ENCODE peak calls at places on chromosomes 4 and X, in nine cellular contexts. P, Y, I, V, R, U, F, A and C are unnamed samples. For H3K27me3, the result is how much of the 10 kb centered on the place peaks cover.

GRCh38 chrX:110050885-110051284 is 48.0 kb downstream of the TMEM164 start:
- DNase-seq in P (no peak), Y (no peak), I (no peak), V (no peak), R (no peak), U (no peak), F (no peak), A (no peak), C (no peak)

GRCh38 chrX:7021991-7022390 is 125.5 kb upstream of the STS start:
- DNase-seq in P (no peak), Y (no peak), I (no peak), V (no peak), R (no peak), U (no peak), F (no peak), A (no peak), C (no peak)

GRCh38 chr4:159227984-159228383 is 125.1 kb downstream of the RAPGEF2 start:
- DNase-seq in P (peak), Y (peak), I (peak), V (peak), R (peak), U (peak), F (no peak), A (peak), C (peak)

GRCh38 chrX:76248901-76249300 is 76.0 kb downstream of the PBDC1 start:
- DNase-seq in P (no peak), Y (no peak), I (no peak), V (no peak), R (no peak), U (no peak), F (no peak), A (no peak), C (no peak)

GRCh38 chr4:152943673-152944072 is 7.5 kb downstream of the FHDC1 start:
- DNase-seq in P (no peak), Y (peak), I (no peak), V (no peak), R (peak), U (no peak), F (no peak), A (no peak), C (no peak)

GRCh38 chrX:125293792-125294780 is 25.6 kb upstream of the TEX13C start:
- DNase-seq in P (no peak), Y (no peak), I (no peak), V (no peak), R (no peak), U (no peak), F (no peak), A (no peak), C (no peak)

GRCh38 chrX:51496501-51497291 is at the start of gene NUDT11:
- DNase-seq in P (peak), Y (peak), I (peak), V (peak), R (peak), U (peak), F (peak), A (peak), C (peak)

GRCh38 chrX:32530802-32531403 is 680.4 kb downstream of the DMD start:
- DNase-seq in P (peak), Y (peak), I (peak), V (no peak), R (peak), U (no peak), F (no peak), A (no peak), C (peak)

GRCh38 chrX:63506320-63506719 is 155.2 kb upstream of the SPIN4 start:
- DNase-seq in P (peak), Y (peak), I (peak), V (no peak), R (no peak), U (no peak), F (no peak), A (no peak), C (no peak)

GRCh38 chrX:45322382-45322781 is 121.7 kb upstream of the DIPK2B start:
- DNase-seq in P (peak), Y (peak), I (peak), V (no peak), R (peak), U (peak), F (no peak), A (peak), C (peak)

GRCh38 chr4:55906999-55907398 is 41.7 kb upstream of the CEP135 start:
- DNase-seq in P (no peak), Y (peak), I (no peak), V (no peak), R (peak), U (no peak), F (no peak), A (no peak), C (no peak)

GRCh38 chr4:89835413-89835812 is 1.5 kb downstream of the SNCA start:
- DNase-seq in P (no peak), Y (no peak), I (no peak), V (no peak), R (no peak), U (no peak), F (no peak), A (no peak), C (no peak)

GRCh38 chr4:105399535-105400161 is 74.2 kb downstream of the PPA2 start:
- DNase-seq in P (peak), Y (peak), I (no peak), V (no peak), R (peak), U (no peak), F (no peak), A (no peak), C (no peak)

GRCh38 chr4:155690044-155690837 is 23.6 kb downstream of the GUCY1A1 start:
- DNase-seq in P (no peak), Y (no peak), I (no peak), V (no peak), R (no peak), U (no peak), F (no peak), A (no peak), C (no peak)

GRCh38 chr4:153061971-153062370 is 125.8 kb downstream of the FHDC1 start:
- DNase-seq in P (no peak), Y (no peak), I (no peak), V (no peak), R (peak), U (no peak), F (no peak), A (no peak), C (no peak)

GRCh38 chr4:27921236-27921635 is 1060.6 kb downstream of the STIM2 start:
- DNase-seq in P (peak), Y (peak), I (no peak), V (no peak), R (no peak), U (no peak), F (no peak), A (no peak), C (no peak)

GRCh38 chr4:112942077-112942476 is 107.4 kb upstream of the ANK2 start:
- DNase-seq in P (no peak), Y (no peak), I (peak), V (no peak), R (no peak), U (no peak), F (no peak), A (no peak), C (no peak)

GRCh38 chr4:113444386-113444785 is 317.2 kb downstream of the CAMK2D start:
- DNase-seq in P (peak), Y (peak), I (no peak), V (no peak), R (no peak), U (no peak), F (no peak), A (no peak), C (no peak)

GRCh38 chrX:68292471-68292870 is 140.8 kb downstream of the OPHN1 start:
- DNase-seq in P (no peak), Y (peak), I (no peak), V (no peak), R (no peak), U (no peak), F (no peak), A (no peak), C (no peak)

GRCh38 chr4:159856451-159856850 is 753.6 kb downstream of the RAPGEF2 start:
- DNase-seq in P (no peak), Y (no peak), I (peak), V (no peak), R (no peak), U (no peak), F (no peak), A (no peak), C (no peak)

GRCh38 chrX:14356401-14356800 is 172.9 kb upstream of the GLRA2 start:
- DNase-seq in P (peak), Y (no peak), I (no peak), V (no peak), R (no peak), U (no peak), F (no peak), A (no peak), C (no peak)

GRCh38 chr4:4869731-4870483 is 10.4 kb downstream of the MSX1 start:
- DNase-seq in P (no peak), Y (no peak), I (peak), V (no peak), R (no peak), U (no peak), F (no peak), A (no peak), C (peak)

GRCh38 chr4:99679976-99680375 is 22.3 kb upstream of the C4orf54 start:
- DNase-seq in P (no peak), Y (no peak), I (no peak), V (no peak), R (no peak), U (no peak), F (no peak), A (no peak), C (no peak)

GRCh38 chr4:112183252-112183651 is 38.0 kb downstream of the FAM241A start:
- DNase-seq in P (peak), Y (peak), I (no peak), V (no peak), R (no peak), U (no peak), F (no peak), A (no peak), C (no peak)

GRCh38 chr4:43244688-43245382 is 352.3 kb downstream of the GRXCR1 start:
- DNase-seq in P (no peak), Y (no peak), I (no peak), V (no peak), R (no peak), U (no peak), F (no peak), A (no peak), C (no peak)

GRCh38 chrX:120315776-120316175 is 4.5 kb upstream of the TMEM255A start:
- DNase-seq in P (no peak), Y (no peak), I (no peak), V (no peak), R (peak), U (no peak), F (no peak), A (no peak), C (no peak)

GRCh38 chrX:138378876-138379275 is 332.6 kb downstream of the FGF13 start:
- DNase-seq in P (no peak), Y (no peak), I (no peak), V (no peak), R (no peak), U (no peak), F (no peak), A (no peak), C (no peak)

GRCh38 chr4:182967403-182967802 is 50.2 kb upstream of the DCTD start:
- DNase-seq in P (no peak), Y (no peak), I (no peak), V (no peak), R (no peak), U (no peak), F (no peak), A (no peak), C (no peak)

GRCh38 chr4:33268776-33269175 is 2548.6 kb downstream of the PCDH7 start:
- DNase-seq in P (no peak), Y (no peak), I (no peak), V (no peak), R (no peak), U (no peak), F (no peak), A (no peak), C (no peak)

GRCh38 chr4:10417720-10418119 is 39.5 kb downstream of the ZNF518B start:
- DNase-seq in P (no peak), Y (no peak), I (no peak), V (no peak), R (no peak), U (no peak), F (no peak), A (no peak), C (no peak)

GRCh38 chr4:3307891-3308575 is 15.2 kb downstream of the RGS12 start:
- DNase-seq in P (no peak), Y (no peak), I (no peak), V (no peak), R (no peak), U (peak), F (no peak), A (no peak), C (peak)

GRCh38 chr4:40524642-40525041 is 105.0 kb downstream of the RBM47 start:
- DNase-seq in P (peak), Y (peak), I (no peak), V (no peak), R (no peak), U (no peak), F (no peak), A (no peak), C (no peak)

DNA sequence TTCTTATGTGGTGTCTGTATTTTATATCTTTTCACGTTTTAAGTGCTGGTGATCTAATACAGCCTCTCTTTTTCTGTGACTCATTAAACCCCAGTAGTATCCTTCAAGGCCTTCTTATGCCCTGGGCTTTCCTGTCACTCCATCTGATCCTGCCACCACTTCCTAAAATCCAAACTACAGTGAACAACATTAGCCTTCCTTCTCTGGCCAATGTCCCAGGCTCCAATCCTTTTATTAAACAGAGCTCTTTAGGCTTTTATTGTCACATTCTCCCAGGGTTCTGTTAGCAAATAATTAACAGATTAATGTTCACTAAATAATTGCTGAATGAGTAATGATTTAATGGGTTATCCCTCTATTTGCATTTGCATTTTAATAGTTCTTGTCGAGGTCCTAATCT is 47.9 kb upstream of the ITM2A start:
- DNase-seq in P (no peak), Y (no peak), I (no peak), V (no peak), R (no peak), U (no peak), F (no peak), A (no peak), C (no peak)
- H3K27ac ChIP-seq in P (no peak), Y (no peak), I (no peak), V (no peak), R (no peak), U (no peak), F (no peak), A (no peak), C (no peak)

DNA sequence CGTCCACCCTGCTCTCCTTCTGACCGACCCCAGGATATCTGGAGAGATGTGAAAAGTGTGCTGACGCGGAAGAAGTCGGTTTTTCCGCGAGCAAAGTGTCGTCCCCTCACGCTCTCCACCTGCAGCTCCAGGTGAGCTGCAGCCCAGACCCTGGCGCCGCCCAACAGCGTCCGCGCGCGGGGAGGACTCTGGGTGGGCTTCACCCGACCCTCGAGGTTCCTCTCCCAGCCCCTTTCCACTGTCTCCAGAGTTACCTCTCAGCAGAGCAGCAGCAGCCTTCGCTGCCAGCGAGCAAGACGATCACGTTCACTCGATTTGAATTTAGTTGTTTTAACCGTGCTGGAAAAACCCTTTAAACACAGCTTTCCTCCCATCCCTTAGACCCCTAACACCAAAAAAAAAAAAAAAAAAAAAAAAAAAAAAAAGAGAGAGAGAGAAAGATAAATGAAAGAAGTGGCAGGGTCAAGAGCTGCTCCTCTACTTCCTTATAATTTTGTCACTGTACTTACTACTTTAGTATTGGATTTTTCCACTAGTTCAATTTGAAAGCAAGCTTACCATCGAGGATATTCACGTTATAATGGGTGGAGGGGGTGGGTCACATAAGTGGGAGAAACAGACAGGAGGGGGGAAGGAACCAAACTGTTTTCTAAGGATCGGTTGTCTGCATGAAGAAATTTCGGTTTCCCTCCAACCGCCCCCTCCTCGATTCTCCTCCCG is 776 bp upstream of the NR3C2 start:
- DNase-seq in P (peak), Y (no peak), I (no peak), V (peak), R (no peak), U (no peak), F (no peak), A (no peak), C (peak)
- H3K27me3 ChIP-seq in P (under half), Y (under half), I (half or more), V (under half), R (under half), U (under half), F (under half), A (under half), C (under half)

GRCh38 chrX:69504626-69505612 is 793 bp downstream of the NALF2 start:
- DNase-seq in P (no peak), Y (no peak), I (peak), V (no peak), R (no peak), U (no peak), F (no peak), A (peak), C (no peak)

GRCh38 chrX:69503228-69503834 is 795 bp upstream of the NALF2 start:
- DNase-seq in P (peak), Y (no peak), I (peak), V (no peak), R (no peak), U (no peak), F (no peak), A (no peak), C (no peak)

GRCh38 chrX:69501433-69501832 is 2.7 kb upstream of the NALF2 start:
- DNase-seq in P (no peak), Y (no peak), I (peak), V (no peak), R (no peak), U (no peak), F (no peak), A (peak), C (no peak)

GRCh38 chrX:69505772-69506616 is 1.9 kb downstream of the NALF2 start:
- DNase-seq in P (no peak), Y (no peak), I (peak), V (no peak), R (no peak), U (no peak), F (no peak), A (peak), C (no peak)

DNA sequence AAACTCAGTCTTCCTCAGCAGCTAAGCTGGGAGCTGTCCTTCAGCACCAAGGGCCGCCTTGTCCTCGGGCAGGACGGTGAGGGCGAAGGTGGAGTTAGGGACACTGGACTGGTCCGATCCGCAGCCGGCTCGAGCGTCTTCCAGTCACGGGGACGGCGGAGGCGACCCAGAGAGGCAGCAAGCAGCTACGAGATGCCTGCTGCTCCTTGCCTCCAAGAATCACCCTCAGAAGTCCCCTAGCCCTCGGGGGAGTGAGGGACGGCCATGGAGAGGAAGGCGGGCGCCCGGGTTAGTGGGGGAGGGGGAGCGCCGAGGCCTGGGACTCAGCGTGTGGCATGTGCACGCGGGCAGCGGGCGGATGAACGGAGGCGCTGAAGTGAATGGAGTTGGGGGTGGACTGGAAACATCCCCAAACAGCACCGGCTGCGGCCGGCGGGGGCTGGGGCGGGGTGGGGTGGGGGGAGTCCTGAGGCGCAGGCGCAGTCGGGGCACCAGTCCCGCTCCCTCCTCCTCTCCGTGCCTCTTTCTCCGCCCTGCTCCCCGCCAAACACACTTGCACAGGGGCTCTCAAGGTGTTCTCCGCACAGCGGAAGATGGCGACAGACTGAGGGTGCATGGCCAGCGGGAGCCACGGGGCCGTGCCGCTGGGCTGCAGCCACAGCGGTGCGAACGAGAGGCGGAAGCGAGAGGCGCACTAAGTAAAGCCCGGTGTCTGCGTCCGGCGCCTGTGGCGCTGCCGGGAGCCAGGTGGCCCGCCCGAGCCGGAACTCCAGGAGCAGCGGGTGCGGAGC is at the start of gene NALF2:
- DNase-seq in P (peak), Y (peak), I (peak), V (peak), R (peak), U (no peak), F (no peak), A (peak), C (peak)
- H3K27ac ChIP-seq in P (no peak), Y (no peak), I (peak), V (no peak), R (no peak), U (no peak), F (no peak), A (no peak), C (no peak)

DNA sequence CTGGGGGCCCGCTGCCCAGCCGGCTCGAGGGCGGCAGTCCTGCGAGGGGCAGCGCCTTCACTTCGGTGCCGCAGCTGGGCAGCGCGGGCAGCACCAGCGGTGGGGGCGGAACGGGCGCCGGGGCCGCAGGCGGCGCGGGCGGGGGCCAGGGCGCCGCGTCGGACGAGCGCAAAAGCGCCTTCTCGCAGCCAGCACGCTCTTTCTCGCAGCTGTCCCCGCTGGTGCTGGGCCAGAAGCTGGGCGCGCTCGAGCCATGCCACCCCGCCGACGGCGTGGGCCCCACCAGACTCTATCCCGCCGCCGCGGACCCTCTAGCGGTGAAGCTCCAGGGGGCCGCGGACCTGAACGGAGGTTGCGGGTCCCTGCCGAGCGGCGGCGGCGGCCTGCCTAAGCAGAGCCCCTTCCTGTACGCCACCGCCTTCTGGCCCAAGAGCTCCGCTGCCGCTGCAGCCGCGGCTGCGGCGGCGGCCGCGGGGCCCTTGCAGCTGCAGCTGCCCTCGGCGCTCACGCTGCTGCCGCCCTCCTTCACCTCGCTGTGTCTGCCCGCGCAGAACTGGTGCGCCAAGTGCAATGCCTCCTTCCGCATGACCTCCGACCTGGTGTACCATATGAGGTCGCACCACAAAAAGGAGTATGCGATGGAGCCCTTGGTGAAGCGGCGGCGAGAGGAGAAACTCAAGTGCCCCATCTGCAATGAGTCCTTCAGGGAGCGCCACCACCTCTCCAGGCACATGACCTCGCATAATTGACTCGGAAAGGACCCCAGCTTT is 5.7 kb downstream of the PRDM8 start:
- DNase-seq in P (no peak), Y (peak), I (peak), V (no peak), R (no peak), U (no peak), F (peak), A (no peak), C (no peak)
- H3K27me3 ChIP-seq in P (under half), Y (under half), I (half or more), V (under half), R (half or more), U (under half), F (under half), A (under half), C (under half)